ENCODE peak calls at places on chromosomes 3 and 15, in six cellular contexts. Q, W, P, R, H and M are unnamed samples. For H3K9me3, the result is how much of the 10 kb centered on the place peaks cover.

GRCh38 chr15:57782731-57783130 is 76.2 kb downstream of the POLR2M start:
- DNase-seq in Q (peak), W (no peak), P (no peak), R (no peak), H (no peak), M (no peak)

GRCh38 chr15:60390931-60391501 is 6.8 kb downstream of the ANXA2 start:
- DNase-seq in Q (peak), W (peak), P (peak), R (peak), H (peak), M (no peak)

GRCh38 chr15:83920115-83920514 is 266.2 kb downstream of the ADAMTSL3 start:
- DNase-seq in Q (no peak), W (no peak), P (no peak), R (no peak), H (no peak), M (no peak)

GRCh38 chr3:15839568-15839967 is 41.8 kb upstream of the ANKRD28 start:
- DNase-seq in Q (no peak), W (no peak), P (no peak), R (no peak), H (no peak), M (no peak)

GRCh38 chr3:23004971-23005370 is 198.2 kb upstream of the UBE2E2 start:
- DNase-seq in Q (peak), W (no peak), P (peak), R (no peak), H (no peak), M (no peak)

GRCh38 chr3:192413461-192413860 is 313.9 kb downstream of the FGF12 start:
- DNase-seq in Q (no peak), W (no peak), P (no peak), R (no peak), H (no peak), M (no peak)

GRCh38 chr3:68666409-68667193 is 265.7 kb downstream of the TAFA4 start:
- DNase-seq in Q (no peak), W (no peak), P (no peak), R (no peak), H (no peak), M (no peak)

GRCh38 chr3:7764091-7764490 is 737.5 kb upstream of the LMCD1 start:
- DNase-seq in Q (no peak), W (no peak), P (no peak), R (no peak), H (no peak), M (no peak)

GRCh38 chr15:45454825-45455224 is 67.7 kb downstream of the SLC30A4 start:
- DNase-seq in Q (peak), W (peak), P (peak), R (no peak), H (no peak), M (no peak)

GRCh38 chr3:193416629-193417028 is 38.1 kb upstream of the ATP13A5 start:
- DNase-seq in Q (no peak), W (no peak), P (no peak), R (no peak), H (no peak), M (no peak)

GRCh38 chr3:5796541-5796940 is 609.0 kb downstream of the EDEM1 start:
- DNase-seq in Q (no peak), W (no peak), P (no peak), R (no peak), H (no peak), M (no peak)
- H3K4me3 ChIP-seq in Q (no peak), W (no peak), P (no peak), R (no peak), H (no peak), M (no peak)

DNA sequence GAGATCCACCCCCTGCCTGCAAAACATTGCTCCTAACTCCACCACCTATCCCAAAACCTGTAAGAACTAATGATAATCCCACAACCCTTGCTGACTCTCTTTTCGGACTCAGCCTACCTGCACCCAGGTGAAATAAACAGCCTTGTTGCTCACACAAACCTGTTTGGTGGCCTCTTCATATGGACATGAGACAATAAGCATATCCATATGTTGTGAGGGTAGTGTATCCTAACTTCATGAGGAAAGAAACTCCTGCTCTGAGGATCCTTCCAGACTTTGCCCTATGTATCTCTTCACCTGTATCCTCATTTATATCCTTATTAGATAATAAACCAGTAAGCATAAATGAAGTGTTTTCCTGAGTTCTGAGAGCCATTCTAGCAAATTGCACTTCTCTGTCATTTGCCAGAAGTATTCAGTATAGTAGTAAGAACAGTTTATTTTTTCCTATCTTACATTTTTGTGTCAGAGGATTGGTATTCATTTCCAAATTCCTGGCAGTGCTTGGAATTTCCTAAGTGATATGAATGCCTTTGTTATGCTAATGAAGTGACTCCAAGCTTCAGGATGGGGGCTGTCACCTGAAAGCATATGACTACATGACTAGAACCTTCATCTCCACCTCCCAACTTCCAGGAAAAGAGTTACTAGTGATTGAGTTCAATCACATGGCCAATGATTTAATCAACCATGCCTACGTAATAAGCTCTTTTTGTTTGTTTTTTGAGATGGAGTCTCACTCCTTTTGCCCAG is 30.2 kb downstream of the TTBK2 start:
- DNase-seq in Q (peak), W (no peak), P (peak), R (no peak), H (no peak), M (no peak)
- H3K9me3 ChIP-seq in Q (under half), W (under half), P (under half), R (under half), H (under half), M (under half)

DNA sequence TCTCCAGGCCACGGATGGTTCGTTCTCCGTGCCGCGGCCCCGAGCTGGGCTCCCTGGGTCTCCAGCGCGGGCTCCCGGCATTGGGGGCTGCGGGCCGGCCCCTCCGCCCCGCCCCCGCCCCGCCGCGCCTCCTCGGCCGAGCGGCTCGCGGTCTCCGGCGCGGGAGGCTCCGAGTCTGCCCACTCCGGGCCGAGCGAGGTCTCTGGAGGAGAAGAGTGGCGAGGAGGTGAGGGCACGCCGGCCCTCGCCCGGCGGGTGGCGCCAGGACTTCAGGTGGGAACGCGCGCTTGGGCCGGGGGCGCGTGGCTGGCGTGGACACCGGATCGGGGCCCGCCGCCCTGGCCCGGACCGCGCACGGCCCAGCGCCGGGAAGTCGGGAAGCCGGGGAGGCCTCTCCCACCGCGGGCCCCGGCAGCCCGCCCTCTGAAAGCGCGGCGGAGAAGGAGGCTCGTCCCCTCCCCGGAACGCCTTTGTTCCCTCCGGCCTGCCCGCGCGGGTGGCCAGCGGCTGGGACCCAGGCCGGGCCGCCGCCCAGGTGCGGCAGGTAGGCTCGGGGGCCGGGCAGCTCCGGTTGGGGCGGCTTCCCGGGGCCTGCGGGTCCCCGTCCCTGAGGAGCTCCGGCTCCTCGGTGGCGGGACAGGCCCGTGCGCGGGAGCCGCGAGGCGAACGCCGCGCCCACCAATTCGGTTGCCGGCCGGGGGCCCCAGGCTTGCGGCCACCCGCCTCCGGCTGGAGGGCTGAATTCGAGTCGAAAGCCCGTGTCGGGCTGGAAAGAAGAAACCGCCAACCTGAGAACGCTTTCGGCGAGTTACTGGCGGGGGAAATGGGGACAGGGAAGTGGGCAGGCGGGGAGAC is 1.1 kb downstream of the B3GNT5 start:
- DNase-seq in Q (peak), W (peak), P (peak), R (no peak), H (peak), M (peak)
- H3K4me3 ChIP-seq in Q (peak), W (peak), P (peak), R (peak), H (peak), M (peak)

GRCh38 chr15:56234804-56235203 is 8.9 kb downstream of the RFX7 start:
- DNase-seq in Q (no peak), W (no peak), P (no peak), R (no peak), H (no peak), M (no peak)

GRCh38 chr15:56236197-56236596 is 7.5 kb downstream of the RFX7 start:
- DNase-seq in Q (no peak), W (no peak), P (peak), R (no peak), H (no peak), M (no peak)

GRCh38 chr15:56228854-56229253 is 14.8 kb downstream of the RFX7 start:
- DNase-seq in Q (no peak), W (no peak), P (no peak), R (no peak), H (no peak), M (no peak)

GRCh38 chr15:56232058-56232457 is 11.6 kb downstream of the RFX7 start:
- DNase-seq in Q (no peak), W (no peak), P (no peak), R (no peak), H (no peak), M (no peak)

DNA sequence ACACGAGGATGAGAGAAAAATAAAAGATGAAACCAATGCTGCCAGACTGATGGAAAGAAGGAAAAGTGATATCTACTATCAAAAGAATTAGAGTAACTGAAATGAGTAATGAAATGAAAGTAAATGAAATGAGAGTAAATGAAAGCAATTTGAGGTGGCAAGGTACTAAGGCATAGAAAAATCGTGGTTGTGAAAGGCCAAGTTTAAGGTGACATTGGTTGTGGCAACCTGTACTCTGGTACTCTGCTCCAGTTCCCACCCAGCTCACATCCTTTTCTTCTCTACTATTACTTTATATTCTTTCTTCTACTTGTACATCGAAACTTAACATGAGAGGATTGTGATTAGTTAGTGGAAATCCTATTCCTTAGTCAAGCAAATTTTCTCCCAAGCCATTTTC is 10.1 kb downstream of the RFX7 start:
- DNase-seq in Q (no peak), W (no peak), P (no peak), R (no peak), H (no peak), M (no peak)
- H3K9me3 ChIP-seq in Q (under half), W (under half), P (under half), R (half or more), H (under half), M (under half)

GRCh38 chr15:76282451-76282850 is 28.8 kb downstream of the ETFA start:
- DNase-seq in Q (no peak), W (no peak), P (no peak), R (no peak), H (no peak), M (no peak)

GRCh38 chr15:76285241-76285825 is 25.9 kb downstream of the ETFA start:
- DNase-seq in Q (peak), W (no peak), P (peak), R (no peak), H (no peak), M (no peak)

GRCh38 chr15:76289582-76289981 is 21.7 kb downstream of the ETFA start:
- DNase-seq in Q (no peak), W (no peak), P (no peak), R (no peak), H (no peak), M (no peak)

GRCh38 chr15:76286231-76286879 is 24.9 kb downstream of the ETFA start:
- DNase-seq in Q (peak), W (no peak), P (peak), R (no peak), H (no peak), M (no peak)
- H3K4me3 ChIP-seq in Q (peak), W (no peak), P (no peak), R (no peak), H (no peak), M (no peak)

DNA sequence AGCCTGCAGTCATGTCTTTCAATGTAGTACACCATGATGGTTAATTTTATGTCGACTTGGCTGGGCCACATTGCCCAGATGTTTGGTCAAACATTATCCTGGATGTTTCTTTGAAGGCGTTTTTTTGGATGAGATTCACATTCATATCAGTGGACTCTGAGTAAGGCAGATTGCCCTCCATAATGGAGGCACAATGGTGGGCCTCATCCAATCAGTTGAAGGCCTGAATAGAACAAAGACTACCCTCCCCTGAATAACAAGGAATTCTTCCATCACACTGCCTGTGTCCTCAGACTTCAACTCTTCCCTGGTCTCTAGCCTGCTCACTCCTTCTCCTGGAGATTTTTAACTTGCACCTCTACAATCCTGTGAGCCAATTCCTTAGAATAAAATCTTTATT is 83.8 kb upstream of the CHL1 start:
- DNase-seq in Q (no peak), W (no peak), P (no peak), R (no peak), H (no peak), M (no peak)
- H3K9me3 ChIP-seq in Q (under half), W (under half), P (under half), R (under half), H (under half), M (under half)

GRCh38 chr3:113741086-113741485 is 5.0 kb downstream of the NAA50 start:
- DNase-seq in Q (peak), W (no peak), P (no peak), R (no peak), H (no peak), M (no peak)
- H3K4me3 ChIP-seq in Q (peak), W (no peak), P (no peak), R (no peak), H (no peak), M (no peak)

GRCh38 chr3:119690043-119690656 is 12.7 kb upstream of the CFAP91 start:
- DNase-seq in Q (peak), W (no peak), P (peak), R (no peak), H (peak), M (no peak)
- H3K9me3 ChIP-seq in Q (under half), W (under half), P (under half), R (under half), H (under half), M (under half)